ENCODE peak calls at places on chromosomes 12 and 14, in nine cellular contexts. D, E, L, N, Z, O, M, A and U are unnamed samples.

GRCh38 chr12:49920241-49920914 is 16.7 kb upstream of the FAIM2 start:
- DNase-seq in D (no peak), E (no peak), L (no peak), N (no peak), Z (no peak), O (peak), M (peak), A (no peak), U (no peak)

GRCh38 chr12:67705394-67706370 is 57.1 kb downstream of the DYRK2 start:
- DNase-seq in D (peak), E (no peak), L (no peak), N (peak), Z (no peak), O (peak), M (peak), A (no peak), U (peak)

GRCh38 chr14:44901696-44902095 is 60.1 kb downstream of the KLHL28 start:
- DNase-seq in D (no peak), E (no peak), L (no peak), N (no peak), Z (no peak), O (no peak), M (no peak), A (no peak), U (no peak)

GRCh38 chr12:53049582-53050318 is at the start of gene TNS2:
- DNase-seq in D (peak), E (no peak), L (peak), N (no peak), Z (no peak), O (peak), M (peak), A (peak), U (no peak)

GRCh38 chr12:25361511-25361910 is 110.8 kb upstream of the KRAS start:
- DNase-seq in D (no peak), E (no peak), L (no peak), N (no peak), Z (no peak), O (no peak), M (no peak), A (no peak), U (no peak)

GRCh38 chr14:103733651-103734050 is 18.0 kb downstream of the ZFYVE21 start:
- DNase-seq in D (no peak), E (no peak), L (no peak), N (peak), Z (no peak), O (no peak), M (no peak), A (no peak), U (no peak)

GRCh38 chr12:17358850-17359249 is 731.1 kb downstream of the RERGL start:
- DNase-seq in D (no peak), E (no peak), L (no peak), N (no peak), Z (no peak), O (no peak), M (no peak), A (no peak), U (no peak)

GRCh38 chr14:41449057-41449456 is 157.6 kb upstream of the LRFN5 start:
- DNase-seq in D (no peak), E (no peak), L (no peak), N (no peak), Z (no peak), O (no peak), M (no peak), A (no peak), U (no peak)

GRCh38 chr14:34220921-34221320 is 241.1 kb downstream of the SPTSSA start:
- DNase-seq in D (no peak), E (no peak), L (no peak), N (no peak), Z (no peak), O (no peak), M (no peak), A (no peak), U (no peak)

GRCh38 chr12:99879439-99879838 is 105.3 kb downstream of the ANKS1B start:
- DNase-seq in D (no peak), E (no peak), L (no peak), N (no peak), Z (no peak), O (no peak), M (no peak), A (no peak), U (no peak)

GRCh38 chr12:119674560-119674959 is 6.6 kb downstream of the PRKAB1 start:
- DNase-seq in D (no peak), E (no peak), L (no peak), N (no peak), Z (no peak), O (no peak), M (no peak), A (no peak), U (no peak)

DNA sequence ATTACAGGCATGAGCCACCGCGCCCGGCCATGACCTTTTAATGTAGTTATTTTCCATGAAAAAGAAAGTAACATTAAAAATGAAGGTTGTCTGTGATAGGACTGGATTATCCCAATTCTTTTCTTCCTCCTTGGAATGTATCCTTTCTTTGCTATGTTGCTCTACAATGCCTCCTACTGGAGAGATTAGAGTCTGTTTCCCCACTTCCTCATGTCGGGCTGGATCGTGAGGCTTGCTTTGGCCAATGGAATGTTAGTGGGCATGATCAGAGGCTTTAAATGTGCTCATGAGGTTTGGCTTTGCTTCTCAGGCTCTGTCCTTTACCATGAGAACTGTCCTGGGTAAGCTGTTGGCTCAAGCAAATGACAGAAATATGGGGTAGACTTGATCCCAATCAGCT is 34.7 kb upstream of the SOCS2 start:
- DNase-seq in D (no peak), E (no peak), L (no peak), N (no peak), Z (no peak), O (no peak), M (no peak), A (no peak), U (no peak)
- TF ChIP-seq CTCF in D (no peak), E (no peak), L (no peak), N (peak), Z (peak), O (peak), M (no peak), A (no peak), U (no peak)

GRCh38 chr12:106035421-106035820 is 103.3 kb downstream of the NUAK1 start:
- DNase-seq in D (no peak), E (no peak), L (no peak), N (no peak), Z (no peak), O (no peak), M (no peak), A (no peak), U (no peak)
- TF ChIP-seq CTCF in D (no peak), E (no peak), L (no peak), N (no peak), Z (no peak), O (no peak), M (no peak), A (no peak), U (no peak)

DNA sequence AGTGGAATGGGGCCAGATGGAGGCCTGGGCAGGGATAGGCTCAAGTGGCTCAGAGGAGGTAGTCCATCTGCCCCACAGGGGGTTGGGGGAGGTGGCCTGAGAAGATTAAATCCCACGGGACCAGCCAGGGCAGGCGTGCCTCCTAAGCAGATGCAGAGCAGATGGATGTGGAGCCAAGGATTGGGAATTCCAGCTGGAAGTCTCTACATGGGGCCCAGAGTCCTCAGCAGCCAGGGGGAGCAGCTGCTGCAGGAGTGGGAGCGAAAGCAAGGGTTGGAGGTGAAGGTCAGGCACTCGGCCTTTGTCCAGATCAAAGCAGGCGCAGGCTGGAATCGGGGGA is 42.4 kb upstream of the VRK1 start:
- DNase-seq in D (no peak), E (no peak), L (no peak), N (no peak), Z (no peak), O (no peak), M (no peak), A (no peak), U (no peak)
- TF ChIP-seq CTCF in D (no peak), E (no peak), L (no peak), N (no peak), Z (no peak), O (no peak), M (no peak), A (no peak), U (no peak)

GRCh38 chr14:58884442-58884841 is 246.7 kb downstream of the DACT1 start:
- DNase-seq in D (peak), E (no peak), L (no peak), N (no peak), Z (no peak), O (no peak), M (no peak), A (no peak), U (no peak)
- TF ChIP-seq CTCF in D (peak), E (no peak), L (peak), N (peak), Z (no peak), O (no peak), M (peak), A (peak), U (no peak)

GRCh38 chr12:7905071-7905470 is 30.9 kb downstream of the SLC2A3 start:
- DNase-seq in D (no peak), E (no peak), L (no peak), N (no peak), Z (no peak), O (peak), M (no peak), A (no peak), U (no peak)

GRCh38 chr12:7907009-7907408 is 29.0 kb downstream of the SLC2A3 start:
- DNase-seq in D (peak), E (no peak), L (peak), N (no peak), Z (no peak), O (peak), M (peak), A (no peak), U (no peak)
- TF ChIP-seq CTCF in D (peak), E (no peak), L (peak), N (peak), Z (no peak), O (peak), M (peak), A (no peak), U (peak)

DNA sequence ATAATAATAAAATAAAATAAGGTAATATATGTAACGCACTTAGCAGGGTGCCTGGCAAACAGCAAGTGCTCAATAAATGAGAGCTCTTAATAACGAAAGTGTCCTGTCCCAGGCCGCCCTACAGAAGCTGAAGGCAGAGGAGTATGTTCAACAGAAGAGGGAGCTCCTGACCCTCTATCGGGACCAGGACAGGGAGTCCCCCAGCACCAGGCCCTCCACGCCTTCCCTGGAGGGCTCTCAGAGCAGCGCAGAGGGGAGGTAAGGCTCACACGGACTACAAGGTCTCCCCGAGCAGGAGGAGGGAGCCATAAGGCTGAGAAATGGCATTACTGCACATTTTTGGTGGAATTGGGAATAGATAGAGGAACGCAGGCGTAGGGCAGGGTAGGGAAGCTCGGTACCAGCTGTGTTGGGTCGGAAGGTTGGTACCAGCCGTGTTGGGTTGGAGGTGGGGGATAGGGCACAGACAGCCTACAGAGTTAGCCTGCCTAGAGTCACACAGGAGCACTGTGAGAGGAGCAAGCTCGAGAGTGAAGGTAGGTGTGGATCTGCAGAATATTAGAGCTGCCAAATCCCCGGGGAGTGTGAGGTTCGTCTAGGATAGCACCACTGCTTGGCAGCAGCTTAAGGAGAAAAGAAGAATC is 15.4 kb downstream of the TNFRSF1A start:
- DNase-seq in D (peak), E (no peak), L (peak), N (no peak), Z (no peak), O (no peak), M (peak), A (peak), U (no peak)
- TF ChIP-seq CTCF in D (peak), E (no peak), L (no peak), N (peak), Z (peak), O (peak), M (peak), A (peak), U (peak)

GRCh38 chr14:70655110-70655826 is 13.6 kb downstream of the TTC9 start:
- DNase-seq in D (no peak), E (peak), L (peak), N (no peak), Z (no peak), O (no peak), M (no peak), A (no peak), U (no peak)
- TF ChIP-seq CTCF in D (no peak), E (no peak), L (no peak), N (no peak), Z (no peak), O (no peak), M (no peak), A (no peak), U (no peak)

DNA sequence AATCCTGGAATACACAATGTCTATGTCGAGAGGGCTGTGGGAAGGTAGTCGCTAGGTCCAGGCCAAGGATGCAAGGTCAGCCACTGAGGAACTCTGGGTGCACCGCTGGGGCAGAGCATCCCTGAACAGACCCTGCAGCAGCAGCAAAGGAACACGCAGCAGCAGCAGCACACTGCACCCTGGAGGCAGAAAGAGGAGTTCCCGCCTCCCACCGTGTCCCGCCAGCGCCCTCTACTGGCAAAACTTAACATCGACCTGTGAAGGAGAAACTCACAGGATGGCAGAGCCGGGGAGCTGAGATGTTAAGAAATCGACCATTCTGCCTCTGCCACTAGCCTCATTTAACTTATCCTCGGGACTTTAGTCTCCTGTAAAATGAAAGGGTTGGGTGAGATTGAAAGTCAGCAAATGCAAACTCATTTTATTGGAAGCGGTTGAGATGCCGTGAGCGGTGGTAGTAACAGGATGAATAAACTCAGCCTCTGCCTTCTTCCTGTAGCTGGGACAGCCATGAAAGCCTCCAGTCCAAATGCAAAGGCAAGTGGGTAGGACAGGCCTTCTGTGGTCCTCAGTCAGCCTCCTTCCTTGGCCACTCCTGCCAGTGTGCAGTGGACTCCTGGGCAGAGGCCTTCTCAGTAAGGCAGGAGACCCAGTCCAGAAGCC is 45.6 kb downstream of the STAB2 start:
- DNase-seq in D (peak), E (no peak), L (peak), N (peak), Z (peak), O (peak), M (peak), A (peak), U (no peak)
- TF ChIP-seq CTCF in D (peak), E (no peak), L (peak), N (peak), Z (peak), O (peak), M (peak), A (peak), U (peak)

GRCh38 chr14:79408696-79409095 is 802.6 kb downstream of the DIO2 start:
- DNase-seq in D (no peak), E (no peak), L (no peak), N (no peak), Z (no peak), O (no peak), M (no peak), A (no peak), U (no peak)
- TF ChIP-seq CTCF in D (no peak), E (no peak), L (peak), N (peak), Z (no peak), O (no peak), M (no peak), A (no peak), U (no peak)